ENCODE peak calls at places on chromosomes 12 and 14, in eight cellular contexts. O is HCT116, N is gastrocnemius medialis, B is IMR-90, Y is adrenal gland, H is body of pancreas, K is spleen, C is suprapubic skin. D is an unnamed sample.

GRCh38 chr12:70645494-70646317 is 8.5 kb upstream of the PTPRB start:
- DNase-seq in O (peak; percentile 67), N (no peak), B (peak; percentile 85), Y (peak; percentile 77), H (peak; percentile 25), K (peak; percentile 82), C (peak; percentile 68), D (no peak)

GRCh38 chr12:12240671-12241345 is 26.0 kb downstream of the LRP6 start:
- DNase-seq in O (no peak), N (no peak), B (peak; percentile 66), Y (no peak), H (no peak), K (no peak), C (no peak), D (no peak)

GRCh38 chr12:92702754-92703679 is at the start of gene PLEKHG7:
- DNase-seq in O (no peak), N (no peak), B (no peak), Y (no peak), H (peak; percentile 38), K (peak; percentile 75), C (no peak), D (no peak)

GRCh38 chr12:111597731-111598636 is 1.1 kb downstream of the ATXN2 start:
- DNase-seq in O (no peak), N (peak; percentile 9), B (no peak), Y (peak; percentile 58), H (peak; percentile 51), K (peak; percentile 91), C (peak; percentile 76), D (no peak)

GRCh38 chr14:104343294-104343625 is 204.9 kb downstream of the KIF26A start:
- DNase-seq in O (no peak), N (no peak), B (no peak), Y (no peak), H (peak; percentile 7), K (no peak), C (no peak), D (no peak)

GRCh38 chr14:94110552-94111181 is at the start of gene IFI27:
- DNase-seq in O (no peak), N (no peak), B (peak; percentile 41), Y (peak; percentile 90), H (no peak), K (no peak), C (no peak), D (no peak)

GRCh38 chr12:119870462-119870861 is 6.7 kb downstream of the CIT start:
- DNase-seq in O (no peak), N (no peak), B (no peak), Y (no peak), H (no peak), K (no peak), C (no peak), D (no peak)

GRCh38 chr14:32252030-32252670 is 49.1 kb upstream of the RNU6-8 start:
- DNase-seq in O (peak; percentile 62), N (peak; percentile 45), B (peak; percentile 75), Y (peak; percentile 63), H (peak; percentile 55), K (no peak), C (no peak), D (peak; percentile 68)

GRCh38 chr14:72615511-72616121 is 278.3 kb downstream of the DPF3 start:
- DNase-seq in O (no peak), N (no peak), B (peak; percentile 47), Y (peak; percentile 42), H (no peak), K (no peak), C (no peak), D (peak; percentile 68)

GRCh38 chr14:96925422-96925821 is 128.2 kb downstream of the VRK1 start:
- DNase-seq in O (no peak), N (no peak), B (no peak), Y (no peak), H (no peak), K (no peak), C (no peak), D (no peak)

GRCh38 chr14:105979446-105979845 is 453.1 kb downstream of the TMEM121 start:
- DNase-seq in O (no peak), N (no peak), B (no peak), Y (no peak), H (no peak), K (no peak), C (no peak), D (no peak)

GRCh38 chr12:98002887-98003493 is 512.4 kb upstream of the TMPO start:
- DNase-seq in O (peak; percentile 39), N (no peak), B (peak; percentile 1), Y (no peak), H (peak; percentile 52), K (no peak), C (no peak), D (no peak)

GRCh38 chr12:121970901-121971300 is 50.8 kb upstream of the BCL7A start:
- DNase-seq in O (no peak), N (no peak), B (no peak), Y (peak; percentile 78), H (no peak), K (no peak), C (no peak), D (no peak)

DNA sequence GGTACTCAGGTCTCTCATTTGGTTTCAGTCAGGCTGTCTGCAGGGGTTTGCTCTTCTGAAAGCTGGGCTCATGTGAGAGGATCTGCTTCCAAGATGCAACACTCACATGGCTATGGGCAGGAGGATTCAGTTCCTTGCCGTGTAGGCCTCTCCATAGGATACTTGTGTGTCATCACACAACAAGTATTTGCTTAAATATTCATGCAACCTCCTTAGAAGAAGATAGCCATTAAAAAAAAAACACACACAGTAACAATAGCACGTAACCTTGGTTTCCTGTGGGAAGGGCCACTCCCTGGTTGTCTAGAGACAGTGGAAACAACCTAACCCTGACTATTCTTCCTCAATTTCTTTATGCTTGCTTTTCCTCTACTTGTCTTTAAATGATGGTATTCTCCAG is 31.8 kb upstream of the CLEC4E start:
- DNase-seq in O (no peak), N (no peak), B (no peak), Y (no peak), H (no peak), K (no peak), C (no peak), D (no peak)
- TF ChIP-seq POLR2A in O (no peak), N (no peak), B (no peak), Y (no peak), H (no peak), K (no peak), C (no peak), D (no peak)

GRCh38 chr12:95943231-95943842 is at the start of gene AMDHD1:
- DNase-seq in O (peak; percentile 40), N (no peak), B (peak; percentile 39), Y (peak; percentile 51), H (peak; percentile 50), K (peak; percentile 93), C (peak; percentile 67), D (no peak)
- TF ChIP-seq CTCF in O (peak; percentile 40), N (peak; percentile 32), B (peak; percentile 26), Y (peak; percentile 23), H (peak; percentile 34), K (peak; percentile 52), C (no peak), D (peak; percentile 48)

GRCh38 chr14:99754141-99755067 is 38.8 kb upstream of the EML1 start:
- DNase-seq in O (no peak), N (peak; percentile 1), B (no peak), Y (peak; percentile 71), H (no peak), K (no peak), C (no peak), D (no peak)
- H3K4me1 ChIP-seq in O (peaks cover 28% of the 10 kb centered on the region), N (peaks cover 49% of the 10 kb centered on the region), B (peaks cover 66% of the 10 kb centered on the region), Y (peaks cover 75% of the 10 kb centered on the region), H (peaks cover 45% of the 10 kb centered on the region), K (peaks cover 55% of the 10 kb centered on the region), C (peaks cover 76% of the 10 kb centered on the region), D (peaks cover 88% of the 10 kb centered on the region)

DNA sequence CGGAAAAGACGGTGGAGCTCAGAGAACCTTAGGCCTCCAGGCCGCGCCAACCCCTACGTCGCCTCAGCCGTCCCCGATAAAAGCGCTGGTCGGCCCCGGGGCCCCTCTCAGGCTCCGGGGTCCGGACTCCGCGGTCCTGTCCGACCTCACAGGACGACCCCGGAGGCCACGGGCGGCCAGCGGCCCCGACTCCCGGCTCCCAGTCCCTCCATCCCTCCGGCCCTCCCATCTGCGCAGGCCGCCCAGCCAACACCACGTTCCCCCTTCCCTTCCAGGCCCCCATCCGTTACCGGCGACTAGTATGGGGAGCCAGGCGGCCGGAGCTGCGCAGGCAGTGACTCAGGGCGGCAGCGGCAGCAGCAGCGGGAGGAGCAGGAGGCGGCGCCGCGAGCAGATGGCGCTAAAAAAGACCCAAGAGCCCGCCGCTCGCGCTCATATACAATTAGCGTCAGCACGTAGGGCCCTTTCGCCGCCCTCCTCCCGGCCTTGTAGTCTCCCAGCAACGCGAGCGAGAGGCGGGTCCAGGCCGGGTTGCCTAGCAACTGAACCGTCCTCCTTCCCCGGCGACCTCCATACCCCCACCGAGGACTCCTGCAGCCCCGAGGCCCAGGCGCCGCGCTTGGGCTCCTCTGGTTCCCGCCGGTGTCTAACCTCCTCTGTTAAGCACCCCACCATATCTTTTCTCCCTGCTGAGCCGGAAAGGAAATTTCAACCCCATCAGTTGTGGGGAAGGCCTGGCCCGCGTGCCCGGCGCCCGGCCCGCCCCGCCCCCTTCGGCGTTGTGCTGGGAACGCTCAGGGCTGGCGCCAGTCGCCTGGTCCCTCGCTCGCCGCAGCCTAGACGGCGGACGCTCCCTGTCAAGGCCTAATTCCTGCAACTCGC is at the start of gene NAP1L1:
- DNase-seq in O (peak; percentile 85), N (peak; percentile 97), B (peak; percentile 98), Y (peak; percentile 98), H (peak; percentile 95), K (peak; percentile 99), C (peak; percentile 97), D (peak; percentile 99)
- TF ChIP-seq POLR2A in O (peak; percentile 72), N (peak; percentile 97), B (peak; percentile 96), Y (peak; percentile 95), H (peak; percentile 91), K (no peak), C (peak; percentile 90), D (peak; percentile 80)

GRCh38 chr12:105835505-105835904 is 303.2 kb downstream of the NUAK1 start:
- DNase-seq in O (no peak), N (no peak), B (no peak), Y (no peak), H (no peak), K (no peak), C (no peak), D (no peak)
- TF ChIP-seq CTCF in O (no peak), N (no peak), B (no peak), Y (no peak), H (no peak), K (no peak), C (no peak), D (no peak)

GRCh38 chr14:64730061-64730440 is 25.8 kb downstream of the PLEKHG3 start:
- DNase-seq in O (no peak), N (no peak), B (no peak), Y (no peak), H (no peak), K (peak; percentile 57), C (no peak), D (no peak)

GRCh38 chr14:64728106-64728505 is 23.9 kb downstream of the PLEKHG3 start:
- DNase-seq in O (no peak), N (no peak), B (no peak), Y (no peak), H (no peak), K (peak; percentile 74), C (no peak), D (no peak)

GRCh38 chr14:64730681-64731080 is 26.5 kb downstream of the PLEKHG3 start:
- DNase-seq in O (no peak), N (no peak), B (no peak), Y (no peak), H (no peak), K (peak; percentile 70), C (no peak), D (no peak)

GRCh38 chr14:64728856-64729255 is 24.6 kb downstream of the PLEKHG3 start:
- DNase-seq in O (no peak), N (no peak), B (no peak), Y (no peak), H (no peak), K (peak; percentile 61), C (no peak), D (no peak)

GRCh38 chr14:64729386-64730060 is 25.3 kb downstream of the PLEKHG3 start:
- DNase-seq in O (no peak), N (no peak), B (no peak), Y (no peak), H (no peak), K (peak; percentile 62), C (no peak), D (no peak)
- H3K4me1 ChIP-seq in O (peaks cover 26% of the 10 kb centered on the region), N (no peaks in the 10 kb centered on the region), B (peaks cover 2% of the 10 kb centered on the region), Y (no peaks in the 10 kb centered on the region), H (peaks cover 40% of the 10 kb centered on the region), K (peaks cover 68% of the 10 kb centered on the region), C (peaks cover 27% of the 10 kb centered on the region), D (peaks cover 22% of the 10 kb centered on the region)